ENCODE peak calls at places on chromosome 10, in six cellular contexts. One of them, this sample, is unnamed.

GRCh38 chr10:44955408-44956070 is 4.1 kb upstream of the RASSF4 start:
- DNase-seq in spleen: peak; percentile 48
- DNase-seq in AG04450: no peak
- DNase-seq in nephron progenitor cell: no peak
- DNase-seq in colonic mucosa: peak; percentile 17
- DNase-seq in CD8-positive, alpha-beta T cell: no peak
- DNase-seq in this sample: no peak

GRCh38 chr10:43036581-43037428 is 40.1 kb upstream of the RET start:
- DNase-seq in spleen: no peak
- DNase-seq in AG04450: no peak
- DNase-seq in nephron progenitor cell: no peak
- DNase-seq in colonic mucosa: no peak
- DNase-seq in CD8-positive, alpha-beta T cell: no peak
- DNase-seq in this sample: no peak

GRCh38 chr10:117240730-117241529 is at the start of gene SLC18A2:
- DNase-seq in spleen: no peak
- DNase-seq in AG04450: no peak
- DNase-seq in nephron progenitor cell: peak; percentile 59
- DNase-seq in colonic mucosa: no peak
- DNase-seq in CD8-positive, alpha-beta T cell: no peak
- DNase-seq in this sample: no peak

GRCh38 chr10:21499910-21500577 is 25.4 kb downstream of the SKIDA1 start:
- DNase-seq in spleen: peak; percentile 81
- DNase-seq in AG04450: no peak
- DNase-seq in nephron progenitor cell: peak; percentile 77
- DNase-seq in colonic mucosa: no peak
- DNase-seq in CD8-positive, alpha-beta T cell: no peak
- DNase-seq in this sample: no peak

GRCh38 chr10:44913312-44914079 is 2.4 kb downstream of the TMEM72 start:
- DNase-seq in spleen: no peak
- DNase-seq in AG04450: no peak
- DNase-seq in nephron progenitor cell: peak; percentile 37
- DNase-seq in colonic mucosa: no peak
- DNase-seq in CD8-positive, alpha-beta T cell: peak; percentile 43
- DNase-seq in this sample: peak; percentile 83

GRCh38 chr10:64385355-64385754 is 864.2 kb downstream of the REEP3 start:
- DNase-seq in spleen: no peak
- DNase-seq in AG04450: no peak
- DNase-seq in nephron progenitor cell: no peak
- DNase-seq in colonic mucosa: no peak
- DNase-seq in CD8-positive, alpha-beta T cell: no peak
- DNase-seq in this sample: no peak

GRCh38 chr10:10902951-10903350 is 114.7 kb upstream of the CELF2 start:
- DNase-seq in spleen: no peak
- DNase-seq in AG04450: no peak
- DNase-seq in nephron progenitor cell: no peak
- DNase-seq in colonic mucosa: no peak
- DNase-seq in CD8-positive, alpha-beta T cell: no peak
- DNase-seq in this sample: no peak

GRCh38 chr10:689433-690226 is at the start of gene DIP2C:
- DNase-seq in spleen: no peak
- DNase-seq in AG04450: peak; percentile 41
- DNase-seq in nephron progenitor cell: peak; percentile 85
- DNase-seq in colonic mucosa: peak; percentile 44
- DNase-seq in CD8-positive, alpha-beta T cell: no peak
- DNase-seq in this sample: peak; percentile 81

GRCh38 chr10:94292448-94293118 is 70.2 kb downstream of the NOC3L start:
- DNase-seq in spleen: no peak
- DNase-seq in AG04450: no peak
- DNase-seq in nephron progenitor cell: no peak
- DNase-seq in colonic mucosa: peak; percentile 47
- DNase-seq in CD8-positive, alpha-beta T cell: no peak
- DNase-seq in this sample: peak; percentile 78

GRCh38 chr10:71391701-71392100 is 5.0 kb upstream of the CDH23 start:
- DNase-seq in spleen: no peak
- DNase-seq in AG04450: no peak
- DNase-seq in nephron progenitor cell: no peak
- DNase-seq in colonic mucosa: no peak
- DNase-seq in CD8-positive, alpha-beta T cell: no peak
- DNase-seq in this sample: no peak

GRCh38 chr10:49303711-49304110 is 4.7 kb downstream of the C10orf71 start:
- DNase-seq in spleen: peak; percentile 41
- DNase-seq in AG04450: no peak
- DNase-seq in nephron progenitor cell: no peak
- DNase-seq in colonic mucosa: no peak
- DNase-seq in CD8-positive, alpha-beta T cell: no peak
- DNase-seq in this sample: no peak

GRCh38 chr10:8844141-8844540 is 789.7 kb downstream of the GATA3 start:
- DNase-seq in spleen: no peak
- DNase-seq in AG04450: no peak
- DNase-seq in nephron progenitor cell: no peak
- DNase-seq in colonic mucosa: no peak
- DNase-seq in CD8-positive, alpha-beta T cell: no peak
- DNase-seq in this sample: no peak

GRCh38 chr10:16231734-16232133 is 205.1 kb upstream of the PTER start:
- DNase-seq in spleen: no peak
- DNase-seq in AG04450: no peak
- DNase-seq in nephron progenitor cell: no peak
- DNase-seq in colonic mucosa: no peak
- DNase-seq in CD8-positive, alpha-beta T cell: no peak
- DNase-seq in this sample: no peak

GRCh38 chr10:103599211-103599610 is 105.7 kb downstream of the NEURL1 start:
- DNase-seq in spleen: peak; percentile 64
- DNase-seq in AG04450: no peak
- DNase-seq in nephron progenitor cell: no peak
- DNase-seq in colonic mucosa: no peak
- DNase-seq in CD8-positive, alpha-beta T cell: no peak
- DNase-seq in this sample: no peak

GRCh38 chr10:88332526-88333265 is 250.4 kb downstream of the RNLS start:
- DNase-seq in spleen: no peak
- DNase-seq in AG04450: no peak
- DNase-seq in nephron progenitor cell: no peak
- DNase-seq in colonic mucosa: no peak
- DNase-seq in CD8-positive, alpha-beta T cell: no peak
- DNase-seq in this sample: no peak

GRCh38 chr10:11213156-11213555 is 195.5 kb downstream of the CELF2 start:
- DNase-seq in spleen: no peak
- DNase-seq in AG04450: no peak
- DNase-seq in nephron progenitor cell: no peak
- DNase-seq in colonic mucosa: no peak
- DNase-seq in CD8-positive, alpha-beta T cell: no peak
- DNase-seq in this sample: no peak

GRCh38 chr10:103154464-103155299 is 38.4 kb downstream of the NT5C2 start:
- DNase-seq in spleen: no peak
- DNase-seq in AG04450: no peak
- DNase-seq in nephron progenitor cell: no peak
- DNase-seq in colonic mucosa: no peak
- DNase-seq in CD8-positive, alpha-beta T cell: no peak
- DNase-seq in this sample: peak; percentile 63

GRCh38 chr10:11757452-11757819 is 15.3 kb downstream of the ECHDC3 start:
- DNase-seq in spleen: no peak
- DNase-seq in AG04450: peak; percentile 32
- DNase-seq in nephron progenitor cell: no peak
- DNase-seq in colonic mucosa: peak; percentile 44
- DNase-seq in CD8-positive, alpha-beta T cell: no peak
- DNase-seq in this sample: peak; percentile 89

GRCh38 chr10:89458760-89459159 is 44.4 kb downstream of the IFIT5 start:
- DNase-seq in spleen: no peak
- DNase-seq in AG04450: no peak
- DNase-seq in nephron progenitor cell: no peak
- DNase-seq in colonic mucosa: no peak
- DNase-seq in CD8-positive, alpha-beta T cell: no peak
- DNase-seq in this sample: no peak

GRCh38 chr10:77700086-77700485 is 62.5 kb upstream of the KCNMA1 start:
- DNase-seq in spleen: no peak
- DNase-seq in AG04450: no peak
- DNase-seq in nephron progenitor cell: no peak
- DNase-seq in colonic mucosa: no peak
- DNase-seq in CD8-positive, alpha-beta T cell: no peak
- DNase-seq in this sample: no peak

GRCh38 chr10:60664859-60665258 is 113.4 kb upstream of the CDK1 start:
- DNase-seq in spleen: no peak
- DNase-seq in AG04450: no peak
- DNase-seq in nephron progenitor cell: no peak
- DNase-seq in colonic mucosa: no peak
- DNase-seq in CD8-positive, alpha-beta T cell: no peak
- DNase-seq in this sample: no peak

GRCh38 chr10:31103096-31103495 is 71.4 kb upstream of the ZNF438 start:
- DNase-seq in spleen: no peak
- DNase-seq in AG04450: no peak
- DNase-seq in nephron progenitor cell: peak; percentile 6
- DNase-seq in colonic mucosa: no peak
- DNase-seq in CD8-positive, alpha-beta T cell: no peak
- DNase-seq in this sample: no peak
- TF ChIP-seq CTCF in spleen: no peak
- TF ChIP-seq CTCF in AG04450: no peak
- TF ChIP-seq CTCF in nephron progenitor cell: no peak
- TF ChIP-seq CTCF in colonic mucosa: no peak
- TF ChIP-seq CTCF in CD8-positive, alpha-beta T cell: no peak
- TF ChIP-seq CTCF in this sample: no peak

GRCh38 chr10:112446855-112447691 is at the start of the genes VTI1A and ZDHHC6:
- DNase-seq in spleen: peak; percentile 95
- DNase-seq in AG04450: peak; percentile 61
- DNase-seq in nephron progenitor cell: peak; percentile 83
- DNase-seq in colonic mucosa: peak; percentile 90
- DNase-seq in CD8-positive, alpha-beta T cell: peak; percentile 85
- DNase-seq in this sample: peak; percentile 86
- TF ChIP-seq CTCF in spleen: peak; percentile 17
- TF ChIP-seq CTCF in AG04450: peak; percentile 43
- TF ChIP-seq CTCF in nephron progenitor cell: no peak
- TF ChIP-seq CTCF in colonic mucosa: no peak
- TF ChIP-seq CTCF in CD8-positive, alpha-beta T cell: no peak
- TF ChIP-seq CTCF in this sample: peak; percentile 25

GRCh38 chr10:69222157-69223027 is 2.3 kb downstream of the HKDC1 start:
- DNase-seq in spleen: peak; percentile 85
- DNase-seq in AG04450: peak; percentile 27
- DNase-seq in nephron progenitor cell: no peak
- DNase-seq in colonic mucosa: peak; percentile 92
- DNase-seq in CD8-positive, alpha-beta T cell: peak; percentile 69
- DNase-seq in this sample: peak; percentile 77
- TF ChIP-seq CTCF in spleen: peak; percentile 78
- TF ChIP-seq CTCF in AG04450: peak; percentile 68
- TF ChIP-seq CTCF in nephron progenitor cell: peak; percentile 68
- TF ChIP-seq CTCF in colonic mucosa: peak; percentile 80
- TF ChIP-seq CTCF in CD8-positive, alpha-beta T cell: peak; percentile 87
- TF ChIP-seq CTCF in this sample: peak; percentile 77

GRCh38 chr10:112872728-112873127 is 77.3 kb upstream of the TCF7L2 start:
- DNase-seq in spleen: no peak
- DNase-seq in AG04450: no peak
- DNase-seq in nephron progenitor cell: no peak
- DNase-seq in colonic mucosa: no peak
- DNase-seq in CD8-positive, alpha-beta T cell: no peak
- DNase-seq in this sample: no peak
- TF ChIP-seq CTCF in spleen: no peak
- TF ChIP-seq CTCF in AG04450: peak; percentile 37
- TF ChIP-seq CTCF in nephron progenitor cell: no peak
- TF ChIP-seq CTCF in colonic mucosa: no peak
- TF ChIP-seq CTCF in CD8-positive, alpha-beta T cell: no peak
- TF ChIP-seq CTCF in this sample: peak; percentile 40

DNA sequence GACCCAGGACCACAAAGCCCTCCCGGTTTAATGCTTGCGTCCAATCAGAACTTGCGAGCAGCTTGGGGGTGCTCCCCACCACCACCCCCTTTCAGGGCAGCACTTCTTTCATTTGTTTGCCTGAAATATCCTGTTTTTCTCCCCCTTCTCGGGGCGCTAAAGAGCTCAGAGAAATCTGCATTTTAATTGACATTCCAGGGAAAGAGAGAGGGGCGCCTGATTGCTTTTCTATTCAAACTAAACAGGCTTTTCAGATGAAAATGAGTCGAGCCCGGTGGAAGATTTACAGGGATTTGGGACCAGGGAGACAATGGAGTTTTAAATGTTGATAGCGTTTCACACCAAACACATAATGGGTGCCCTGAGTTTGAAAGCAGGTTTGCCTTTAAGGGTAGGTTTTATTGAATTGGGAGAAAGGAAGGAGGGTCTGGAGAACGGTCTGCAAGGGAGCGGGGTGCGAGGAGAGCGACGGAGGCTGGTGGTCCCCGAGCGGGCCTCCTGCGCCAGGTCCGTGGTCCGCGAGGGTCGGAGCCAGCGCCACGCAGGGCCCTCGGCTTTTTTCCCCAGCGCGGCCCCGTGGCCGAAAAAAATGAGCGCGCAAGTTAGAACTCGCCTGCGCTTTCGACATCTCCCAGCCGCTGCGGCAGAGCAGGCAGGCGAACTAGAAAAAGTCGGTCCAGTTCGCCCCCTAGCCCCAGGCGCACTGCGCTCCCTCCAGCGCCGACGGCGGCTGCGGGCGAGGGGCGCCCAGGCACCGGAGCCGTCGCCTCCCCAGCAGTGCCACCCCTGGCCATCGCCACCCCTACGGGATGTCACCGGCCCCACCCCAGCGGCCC is 1.4 kb downstream of the FGFR2 start:
- DNase-seq in spleen: no peak
- DNase-seq in AG04450: no peak
- DNase-seq in nephron progenitor cell: peak; percentile 61
- DNase-seq in colonic mucosa: peak; percentile 55
- DNase-seq in CD8-positive, alpha-beta T cell: no peak
- DNase-seq in this sample: no peak
- TF ChIP-seq CTCF in spleen: no peak
- TF ChIP-seq CTCF in AG04450: no peak
- TF ChIP-seq CTCF in nephron progenitor cell: no peak
- TF ChIP-seq CTCF in colonic mucosa: no peak
- TF ChIP-seq CTCF in CD8-positive, alpha-beta T cell: no peak
- TF ChIP-seq CTCF in this sample: no peak

GRCh38 chr10:36888925-36889573 is 236.3 kb upstream of the ANKRD30A start:
- DNase-seq in spleen: no peak
- DNase-seq in AG04450: no peak
- DNase-seq in nephron progenitor cell: peak; percentile 54
- DNase-seq in colonic mucosa: peak; percentile 35
- DNase-seq in CD8-positive, alpha-beta T cell: no peak
- DNase-seq in this sample: peak; percentile 29
- TF ChIP-seq CTCF in spleen: peak; percentile 25
- TF ChIP-seq CTCF in AG04450: no peak
- TF ChIP-seq CTCF in nephron progenitor cell: peak; percentile 50
- TF ChIP-seq CTCF in colonic mucosa: no peak
- TF ChIP-seq CTCF in CD8-positive, alpha-beta T cell: no peak
- TF ChIP-seq CTCF in this sample: peak; percentile 1

DNA sequence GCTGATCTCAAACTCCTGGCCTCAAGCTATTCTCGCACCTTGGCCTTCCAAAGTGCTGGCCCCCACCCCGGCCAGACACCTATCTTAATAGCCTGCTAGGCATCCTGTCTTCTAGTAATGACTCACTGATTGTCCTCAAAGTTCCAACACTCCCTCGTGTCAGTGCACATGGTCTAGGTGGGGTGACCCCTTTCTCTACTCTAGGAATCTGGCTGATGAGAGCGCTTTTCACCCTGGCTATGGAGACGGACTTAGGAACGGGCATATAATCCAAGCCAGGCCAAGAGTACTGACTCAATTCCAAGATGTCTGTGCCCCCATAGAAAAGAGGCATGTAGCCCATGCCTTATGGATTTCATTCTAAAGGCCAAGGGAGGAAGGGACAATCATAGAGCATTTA is 67.0 kb downstream of the PRLHR start:
- DNase-seq in spleen: no peak
- DNase-seq in AG04450: no peak
- DNase-seq in nephron progenitor cell: no peak
- DNase-seq in colonic mucosa: no peak
- DNase-seq in CD8-positive, alpha-beta T cell: no peak
- DNase-seq in this sample: no peak
- TF ChIP-seq CTCF in spleen: no peak
- TF ChIP-seq CTCF in AG04450: no peak
- TF ChIP-seq CTCF in nephron progenitor cell: no peak
- TF ChIP-seq CTCF in colonic mucosa: no peak
- TF ChIP-seq CTCF in CD8-positive, alpha-beta T cell: no peak
- TF ChIP-seq CTCF in this sample: no peak